ENCODE peak calls at places on chromosomes 12 and 14, in nine cellular contexts. One of them, this sample, is unnamed.

GRCh38 chr12:110844551-110845395 is 2.0 kb upstream of the CCDC63 start:
- DNase-seq in HFF-Myc: no peak
- DNase-seq in cardiac fibroblast: peak; percentile 12
- DNase-seq in stomach: no peak
- DNase-seq in Peyer's patch: no peak
- DNase-seq in IMR-90: no peak
- DNase-seq in GM06990: no peak
- DNase-seq in nephron progenitor cell: no peak
- DNase-seq in left ventricle myocardium inferior: peak; percentile 62
- DNase-seq in this sample: peak; percentile 62

GRCh38 chr12:20883288-20883687 is 72.8 kb downstream of the SLCO1B3 start:
- DNase-seq in HFF-Myc: no peak
- DNase-seq in cardiac fibroblast: peak; percentile 90
- DNase-seq in stomach: peak; percentile 65
- DNase-seq in Peyer's patch: no peak
- DNase-seq in IMR-90: no peak
- DNase-seq in GM06990: no peak
- DNase-seq in nephron progenitor cell: no peak
- DNase-seq in left ventricle myocardium inferior: no peak
- DNase-seq in this sample: no peak

GRCh38 chr12:6318440-6318879 is 8.0 kb downstream of the PLEKHG6 start:
- DNase-seq in HFF-Myc: no peak
- DNase-seq in cardiac fibroblast: peak; percentile 11
- DNase-seq in stomach: no peak
- DNase-seq in Peyer's patch: no peak
- DNase-seq in IMR-90: no peak
- DNase-seq in GM06990: no peak
- DNase-seq in nephron progenitor cell: no peak
- DNase-seq in left ventricle myocardium inferior: no peak
- DNase-seq in this sample: no peak

GRCh38 chr14:90443161-90444076 is 46.6 kb downstream of the CALM1 start:
- DNase-seq in HFF-Myc: no peak
- DNase-seq in cardiac fibroblast: peak; percentile 21
- DNase-seq in stomach: no peak
- DNase-seq in Peyer's patch: no peak
- DNase-seq in IMR-90: no peak
- DNase-seq in GM06990: no peak
- DNase-seq in nephron progenitor cell: no peak
- DNase-seq in left ventricle myocardium inferior: no peak
- DNase-seq in this sample: peak; percentile 48

GRCh38 chr12:81949721-81950120 is 190.6 kb upstream of the PPFIA2 start:
- DNase-seq in HFF-Myc: no peak
- DNase-seq in cardiac fibroblast: no peak
- DNase-seq in stomach: no peak
- DNase-seq in Peyer's patch: no peak
- DNase-seq in IMR-90: no peak
- DNase-seq in GM06990: no peak
- DNase-seq in nephron progenitor cell: no peak
- DNase-seq in left ventricle myocardium inferior: no peak
- DNase-seq in this sample: no peak

GRCh38 chr14:26597136-26598080 is at the start of gene NOVA1:
- DNase-seq in HFF-Myc: no peak
- DNase-seq in cardiac fibroblast: peak; percentile 15
- DNase-seq in stomach: no peak
- DNase-seq in Peyer's patch: peak; percentile 44
- DNase-seq in IMR-90: no peak
- DNase-seq in GM06990: no peak
- DNase-seq in nephron progenitor cell: peak; percentile 54
- DNase-seq in left ventricle myocardium inferior: peak; percentile 21
- DNase-seq in this sample: peak; percentile 3

GRCh38 chr14:26598081-26598671 is 343 bp upstream of the NOVA1 start:
- DNase-seq in HFF-Myc: no peak
- DNase-seq in cardiac fibroblast: peak; percentile 88
- DNase-seq in stomach: peak; percentile 57
- DNase-seq in Peyer's patch: peak; percentile 76
- DNase-seq in IMR-90: peak; percentile 82
- DNase-seq in GM06990: no peak
- DNase-seq in nephron progenitor cell: peak; percentile 93
- DNase-seq in left ventricle myocardium inferior: peak; percentile 78
- DNase-seq in this sample: peak; percentile 20

GRCh38 chr12:92547906-92548305 is 154.9 kb upstream of the PLEKHG7 start:
- DNase-seq in HFF-Myc: no peak
- DNase-seq in cardiac fibroblast: no peak
- DNase-seq in stomach: no peak
- DNase-seq in Peyer's patch: no peak
- DNase-seq in IMR-90: no peak
- DNase-seq in GM06990: no peak
- DNase-seq in nephron progenitor cell: no peak
- DNase-seq in left ventricle myocardium inferior: no peak
- DNase-seq in this sample: no peak

GRCh38 chr12:39443704-39444234 is 849 bp upstream of the KIF21A start:
- DNase-seq in HFF-Myc: no peak
- DNase-seq in cardiac fibroblast: peak; percentile 24
- DNase-seq in stomach: no peak
- DNase-seq in Peyer's patch: no peak
- DNase-seq in IMR-90: no peak
- DNase-seq in GM06990: no peak
- DNase-seq in nephron progenitor cell: no peak
- DNase-seq in left ventricle myocardium inferior: no peak
- DNase-seq in this sample: no peak

GRCh38 chr14:76237349-76237990 is 85.7 kb downstream of the GPATCH2L start:
- DNase-seq in HFF-Myc: no peak
- DNase-seq in cardiac fibroblast: no peak
- DNase-seq in stomach: no peak
- DNase-seq in Peyer's patch: no peak
- DNase-seq in IMR-90: no peak
- DNase-seq in GM06990: no peak
- DNase-seq in nephron progenitor cell: no peak
- DNase-seq in left ventricle myocardium inferior: no peak
- DNase-seq in this sample: no peak

GRCh38 chr14:67420102-67420739 is 8.3 kb upstream of the PLEK2 start:
- DNase-seq in HFF-Myc: no peak
- DNase-seq in cardiac fibroblast: no peak
- DNase-seq in stomach: no peak
- DNase-seq in Peyer's patch: peak; percentile 66
- DNase-seq in IMR-90: no peak
- DNase-seq in GM06990: no peak
- DNase-seq in nephron progenitor cell: no peak
- DNase-seq in left ventricle myocardium inferior: no peak
- DNase-seq in this sample: no peak

GRCh38 chr12:69330475-69331473 is 17.4 kb upstream of the LYZ start:
- DNase-seq in HFF-Myc: no peak
- DNase-seq in cardiac fibroblast: no peak
- DNase-seq in stomach: peak; percentile 79
- DNase-seq in Peyer's patch: peak; percentile 88
- DNase-seq in IMR-90: peak; percentile 1
- DNase-seq in GM06990: peak; percentile 31
- DNase-seq in nephron progenitor cell: peak; percentile 29
- DNase-seq in left ventricle myocardium inferior: no peak
- DNase-seq in this sample: no peak

GRCh38 chr12:65499167-65499566 is 220.7 kb downstream of the MSRB3 start:
- DNase-seq in HFF-Myc: no peak
- DNase-seq in cardiac fibroblast: no peak
- DNase-seq in stomach: no peak
- DNase-seq in Peyer's patch: no peak
- DNase-seq in IMR-90: no peak
- DNase-seq in GM06990: no peak
- DNase-seq in nephron progenitor cell: no peak
- DNase-seq in left ventricle myocardium inferior: no peak
- DNase-seq in this sample: no peak

GRCh38 chr12:53378705-53379388 is 1.1 kb upstream of the SP1 start:
- DNase-seq in HFF-Myc: no peak
- DNase-seq in cardiac fibroblast: no peak
- DNase-seq in stomach: no peak
- DNase-seq in Peyer's patch: no peak
- DNase-seq in IMR-90: no peak
- DNase-seq in GM06990: no peak
- DNase-seq in nephron progenitor cell: no peak
- DNase-seq in left ventricle myocardium inferior: no peak
- DNase-seq in this sample: no peak

GRCh38 chr12:67732857-67733256 is 84.3 kb downstream of the DYRK2 start:
- DNase-seq in HFF-Myc: no peak
- DNase-seq in cardiac fibroblast: no peak
- DNase-seq in stomach: no peak
- DNase-seq in Peyer's patch: no peak
- DNase-seq in IMR-90: no peak
- DNase-seq in GM06990: no peak
- DNase-seq in nephron progenitor cell: no peak
- DNase-seq in left ventricle myocardium inferior: no peak
- DNase-seq in this sample: no peak

GRCh38 chr14:55911794-55912193 is 206.4 kb upstream of the PELI2 start:
- DNase-seq in HFF-Myc: no peak
- DNase-seq in cardiac fibroblast: peak; percentile 4
- DNase-seq in stomach: no peak
- DNase-seq in Peyer's patch: no peak
- DNase-seq in IMR-90: no peak
- DNase-seq in GM06990: no peak
- DNase-seq in nephron progenitor cell: no peak
- DNase-seq in left ventricle myocardium inferior: no peak
- DNase-seq in this sample: no peak

GRCh38 chr12:118371354-118372282 is 1.1 kb downstream of the TAOK3 start:
- DNase-seq in HFF-Myc: no peak
- DNase-seq in cardiac fibroblast: no peak
- DNase-seq in stomach: no peak
- DNase-seq in Peyer's patch: peak; percentile 56
- DNase-seq in IMR-90: no peak
- DNase-seq in GM06990: peak; percentile 40
- DNase-seq in nephron progenitor cell: peak; percentile 47
- DNase-seq in left ventricle myocardium inferior: peak; percentile 25
- DNase-seq in this sample: no peak

GRCh38 chr12:57019983-57020719 is 3.8 kb upstream of the TAC3 start:
- DNase-seq in HFF-Myc: no peak
- DNase-seq in cardiac fibroblast: no peak
- DNase-seq in stomach: no peak
- DNase-seq in Peyer's patch: no peak
- DNase-seq in IMR-90: no peak
- DNase-seq in GM06990: no peak
- DNase-seq in nephron progenitor cell: no peak
- DNase-seq in left ventricle myocardium inferior: no peak
- DNase-seq in this sample: no peak

GRCh38 chr12:103401421-103401820 is 94.3 kb downstream of the C12orf42 start:
- DNase-seq in HFF-Myc: no peak
- DNase-seq in cardiac fibroblast: no peak
- DNase-seq in stomach: no peak
- DNase-seq in Peyer's patch: no peak
- DNase-seq in IMR-90: no peak
- DNase-seq in GM06990: no peak
- DNase-seq in nephron progenitor cell: no peak
- DNase-seq in left ventricle myocardium inferior: no peak
- DNase-seq in this sample: peak; percentile 60
- TF ChIP-seq CTCF in HFF-Myc: no peak
- TF ChIP-seq CTCF in cardiac fibroblast: no peak
- TF ChIP-seq CTCF in stomach: no peak
- TF ChIP-seq CTCF in Peyer's patch: no peak
- TF ChIP-seq CTCF in IMR-90: no peak
- TF ChIP-seq CTCF in GM06990: no peak
- TF ChIP-seq CTCF in nephron progenitor cell: no peak
- TF ChIP-seq CTCF in left ventricle myocardium inferior: no peak
- TF ChIP-seq CTCF in this sample: no peak

GRCh38 chr12:19181666-19182426 is 52.3 kb downstream of the PLEKHA5 start:
- DNase-seq in HFF-Myc: no peak
- DNase-seq in cardiac fibroblast: peak; percentile 41
- DNase-seq in stomach: no peak
- DNase-seq in Peyer's patch: no peak
- DNase-seq in IMR-90: no peak
- DNase-seq in GM06990: no peak
- DNase-seq in nephron progenitor cell: no peak
- DNase-seq in left ventricle myocardium inferior: no peak
- DNase-seq in this sample: no peak
- TF ChIP-seq CTCF in HFF-Myc: no peak
- TF ChIP-seq CTCF in cardiac fibroblast: no peak
- TF ChIP-seq CTCF in stomach: no peak
- TF ChIP-seq CTCF in Peyer's patch: no peak
- TF ChIP-seq CTCF in IMR-90: peak; percentile 37
- TF ChIP-seq CTCF in GM06990: peak; percentile 9
- TF ChIP-seq CTCF in nephron progenitor cell: no peak
- TF ChIP-seq CTCF in left ventricle myocardium inferior: no peak
- TF ChIP-seq CTCF in this sample: no peak

GRCh38 chr12:43291516-43291915 is 260.5 kb downstream of the ADAMTS20 start:
- DNase-seq in HFF-Myc: no peak
- DNase-seq in cardiac fibroblast: peak; percentile 88
- DNase-seq in stomach: no peak
- DNase-seq in Peyer's patch: no peak
- DNase-seq in IMR-90: peak; percentile 88
- DNase-seq in GM06990: no peak
- DNase-seq in nephron progenitor cell: no peak
- DNase-seq in left ventricle myocardium inferior: no peak
- DNase-seq in this sample: no peak

GRCh38 chr12:43290836-43291235 is 261.2 kb downstream of the ADAMTS20 start:
- DNase-seq in HFF-Myc: no peak
- DNase-seq in cardiac fibroblast: peak; percentile 44
- DNase-seq in stomach: no peak
- DNase-seq in Peyer's patch: no peak
- DNase-seq in IMR-90: peak; percentile 61
- DNase-seq in GM06990: no peak
- DNase-seq in nephron progenitor cell: no peak
- DNase-seq in left ventricle myocardium inferior: no peak
- DNase-seq in this sample: no peak

GRCh38 chr12:43289412-43289811 is 262.6 kb downstream of the ADAMTS20 start:
- DNase-seq in HFF-Myc: no peak
- DNase-seq in cardiac fibroblast: peak; percentile 33
- DNase-seq in stomach: no peak
- DNase-seq in Peyer's patch: no peak
- DNase-seq in IMR-90: peak; percentile 34
- DNase-seq in GM06990: no peak
- DNase-seq in nephron progenitor cell: no peak
- DNase-seq in left ventricle myocardium inferior: no peak
- DNase-seq in this sample: no peak

GRCh38 chr12:43287991-43288390 is 264.0 kb downstream of the ADAMTS20 start:
- DNase-seq in HFF-Myc: no peak
- DNase-seq in cardiac fibroblast: no peak
- DNase-seq in stomach: no peak
- DNase-seq in Peyer's patch: no peak
- DNase-seq in IMR-90: peak; percentile 43
- DNase-seq in GM06990: no peak
- DNase-seq in nephron progenitor cell: peak; percentile 5
- DNase-seq in left ventricle myocardium inferior: no peak
- DNase-seq in this sample: no peak

DNA sequence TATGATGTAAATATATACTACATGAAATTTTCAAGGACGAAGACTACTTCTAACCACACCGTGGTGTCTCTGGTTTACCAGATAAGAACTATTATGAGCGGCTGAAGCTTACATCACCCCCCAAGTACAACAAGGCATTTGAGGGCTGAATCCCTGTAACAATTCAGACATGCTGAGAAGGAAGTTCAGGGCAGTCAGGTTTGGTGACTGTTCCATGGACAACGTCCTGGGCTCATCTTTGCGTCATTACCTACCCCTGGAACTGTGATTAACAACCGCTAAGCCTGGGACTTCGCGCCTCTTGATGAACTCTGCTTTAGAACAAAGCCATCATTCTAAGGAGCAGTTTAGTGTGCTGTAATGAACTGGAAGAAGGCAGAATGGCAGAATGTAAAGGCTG is 263.3 kb downstream of the ADAMTS20 start:
- DNase-seq in HFF-Myc: no peak
- DNase-seq in cardiac fibroblast: peak; percentile 35
- DNase-seq in stomach: no peak
- DNase-seq in Peyer's patch: no peak
- DNase-seq in IMR-90: peak; percentile 48
- DNase-seq in GM06990: no peak
- DNase-seq in nephron progenitor cell: no peak
- DNase-seq in left ventricle myocardium inferior: no peak
- DNase-seq in this sample: no peak
- TF ChIP-seq CTCF in HFF-Myc: no peak
- TF ChIP-seq CTCF in cardiac fibroblast: no peak
- TF ChIP-seq CTCF in stomach: no peak
- TF ChIP-seq CTCF in Peyer's patch: no peak
- TF ChIP-seq CTCF in IMR-90: no peak
- TF ChIP-seq CTCF in GM06990: no peak
- TF ChIP-seq CTCF in nephron progenitor cell: no peak
- TF ChIP-seq CTCF in left ventricle myocardium inferior: no peak
- TF ChIP-seq CTCF in this sample: no peak

GRCh38 chr14:54572316-54572715 is 5.4 kb downstream of the SAMD4A start:
- DNase-seq in HFF-Myc: no peak
- DNase-seq in cardiac fibroblast: peak; percentile 70
- DNase-seq in stomach: no peak
- DNase-seq in Peyer's patch: no peak
- DNase-seq in IMR-90: no peak
- DNase-seq in GM06990: no peak
- DNase-seq in nephron progenitor cell: no peak
- DNase-seq in left ventricle myocardium inferior: no peak
- DNase-seq in this sample: no peak
- TF ChIP-seq CTCF in HFF-Myc: peak; percentile 53
- TF ChIP-seq CTCF in cardiac fibroblast: peak; percentile 55
- TF ChIP-seq CTCF in stomach: no peak
- TF ChIP-seq CTCF in Peyer's patch: no peak
- TF ChIP-seq CTCF in IMR-90: peak; percentile 44
- TF ChIP-seq CTCF in GM06990: peak; percentile 49
- TF ChIP-seq CTCF in nephron progenitor cell: peak; percentile 43
- TF ChIP-seq CTCF in left ventricle myocardium inferior: peak; percentile 55
- TF ChIP-seq CTCF in this sample: peak; percentile 29